ENCODE peak calls at places on chromosomes 11 and 22, in ten cellular contexts. L is transverse colon, V is upper lobe of right lung, C is prostate gland, A is psoas muscle, W is kidney, I is upper lobe of left lung, D is pancreas, H is thoracic aorta, J is endodermal cell. N is an unnamed sample. For H3K4me1, the result is how much of the 10 kb centered on the place peaks cover.

GRCh38 chr11:64053699-64054098 is 18.0 kb downstream of the FLRT1 start:
- DNase-seq in A (no peak), D (no peak), H (no peak), J (peak), W (no peak), I (peak), V (no peak), L (no peak), C (no peak), N (no peak)

GRCh38 chr11:84720706-84721402 is 906.3 kb downstream of the DLG2 start:
- DNase-seq in C (no peak), L (peak), J (peak), I (peak), A (peak), D (peak), H (no peak), V (peak), W (peak), N (peak)

GRCh38 chr11:46743693-46744339 is 24.8 kb downstream of the F2 start:
- DNase-seq in I (no peak), D (no peak), H (no peak), L (no peak), J (no peak), V (no peak), A (no peak), W (no peak), C (no peak), N (no peak)

GRCh38 chr22:24333301-24333700 is 62.7 kb downstream of the SPECC1L start:
- DNase-seq in C (no peak), L (no peak), I (no peak), W (no peak), H (no peak), A (no peak), J (no peak), D (no peak), V (no peak), N (no peak)

GRCh38 chr11:113481672-113482071 is 6.5 kb upstream of the DRD2 start:
- DNase-seq in L (no peak), J (no peak), I (no peak), H (no peak), A (no peak), V (no peak), D (no peak), W (no peak), C (no peak), N (no peak)

GRCh38 chr11:68128682-68129327 is 7.6 kb upstream of the CHKA start:
- DNase-seq in V (peak), H (no peak), D (peak), L (peak), J (peak), A (peak), I (no peak), C (peak), W (peak), N (no peak)

GRCh38 chr11:31641477-31642062 is 132.0 kb downstream of the ELP4 start:
- DNase-seq in A (no peak), J (peak), I (no peak), C (peak), W (no peak), V (no peak), L (peak), D (no peak), H (no peak), N (no peak)

GRCh38 chr11:11621881-11622706 is at the start of gene GALNT18:
- DNase-seq in C (peak), J (peak), L (peak), A (peak), I (peak), H (peak), V (peak), W (peak), D (peak), N (peak)

GRCh38 chr11:77071077-77071476 is 4.3 kb downstream of the CAPN5 start:
- DNase-seq in D (no peak), J (peak), A (no peak), V (peak), C (no peak), W (no peak), H (no peak), I (no peak), L (peak), N (no peak)

GRCh38 chr11:77074205-77074604 is 7.4 kb downstream of the CAPN5 start:
- DNase-seq in V (peak), H (no peak), D (no peak), L (peak), W (no peak), C (no peak), I (no peak), J (peak), A (no peak), N (peak)

GRCh38 chr11:77071671-77072605 is 5.2 kb downstream of the CAPN5 start:
- DNase-seq in L (peak), H (no peak), V (peak), J (peak), A (no peak), W (no peak), C (no peak), D (no peak), I (no peak), N (no peak)

GRCh38 chr11:77073328-77074001 is 6.7 kb downstream of the CAPN5 start:
- DNase-seq in C (peak), A (peak), V (peak), I (no peak), L (peak), D (peak), J (peak), H (peak), W (peak), N (peak)

GRCh38 chr11:77072851-77073327 is 6.1 kb downstream of the CAPN5 start:
- DNase-seq in L (no peak), I (no peak), H (no peak), V (no peak), D (no peak), C (no peak), A (no peak), J (peak), W (peak), N (no peak)
- H3K4me1 ChIP-seq in L (half or more), I (under half), H (under half), V (under half), D (under half), C (under half), A (under half), J (under half), W (under half), N (under half)

GRCh38 chr22:37749831-37750595 is 53.2 kb downstream of the TRIOBP start:
- DNase-seq in C (peak), J (no peak), A (no peak), V (no peak), L (no peak), D (no peak), H (no peak), I (no peak), W (no peak), N (peak)

GRCh38 chr22:37751449-37752188 is 54.8 kb downstream of the TRIOBP start:
- DNase-seq in A (no peak), D (no peak), J (peak), W (no peak), L (no peak), V (no peak), H (no peak), C (no peak), I (peak), N (no peak)

GRCh38 chr22:37750596-37751162 is 53.8 kb downstream of the TRIOBP start:
- DNase-seq in V (no peak), J (no peak), H (no peak), D (no peak), L (no peak), I (peak), C (no peak), W (peak), A (no peak), N (no peak)

GRCh38 chr22:37753746-37754145 is 54.0 kb upstream of the GCAT start:
- DNase-seq in J (no peak), H (no peak), C (no peak), L (no peak), V (no peak), W (no peak), I (peak), A (no peak), D (no peak), N (no peak)

GRCh38 chr22:37752189-37753061 is 55.3 kb upstream of the GCAT start:
- DNase-seq in D (peak), J (peak), V (peak), C (peak), W (peak), A (peak), L (peak), H (peak), I (peak), N (peak)
- TF ChIP-seq CTCF in D (no peak), J (no peak), V (no peak), C (no peak), W (no peak), A (peak), L (no peak), H (peak), I (peak), N (peak)

DNA sequence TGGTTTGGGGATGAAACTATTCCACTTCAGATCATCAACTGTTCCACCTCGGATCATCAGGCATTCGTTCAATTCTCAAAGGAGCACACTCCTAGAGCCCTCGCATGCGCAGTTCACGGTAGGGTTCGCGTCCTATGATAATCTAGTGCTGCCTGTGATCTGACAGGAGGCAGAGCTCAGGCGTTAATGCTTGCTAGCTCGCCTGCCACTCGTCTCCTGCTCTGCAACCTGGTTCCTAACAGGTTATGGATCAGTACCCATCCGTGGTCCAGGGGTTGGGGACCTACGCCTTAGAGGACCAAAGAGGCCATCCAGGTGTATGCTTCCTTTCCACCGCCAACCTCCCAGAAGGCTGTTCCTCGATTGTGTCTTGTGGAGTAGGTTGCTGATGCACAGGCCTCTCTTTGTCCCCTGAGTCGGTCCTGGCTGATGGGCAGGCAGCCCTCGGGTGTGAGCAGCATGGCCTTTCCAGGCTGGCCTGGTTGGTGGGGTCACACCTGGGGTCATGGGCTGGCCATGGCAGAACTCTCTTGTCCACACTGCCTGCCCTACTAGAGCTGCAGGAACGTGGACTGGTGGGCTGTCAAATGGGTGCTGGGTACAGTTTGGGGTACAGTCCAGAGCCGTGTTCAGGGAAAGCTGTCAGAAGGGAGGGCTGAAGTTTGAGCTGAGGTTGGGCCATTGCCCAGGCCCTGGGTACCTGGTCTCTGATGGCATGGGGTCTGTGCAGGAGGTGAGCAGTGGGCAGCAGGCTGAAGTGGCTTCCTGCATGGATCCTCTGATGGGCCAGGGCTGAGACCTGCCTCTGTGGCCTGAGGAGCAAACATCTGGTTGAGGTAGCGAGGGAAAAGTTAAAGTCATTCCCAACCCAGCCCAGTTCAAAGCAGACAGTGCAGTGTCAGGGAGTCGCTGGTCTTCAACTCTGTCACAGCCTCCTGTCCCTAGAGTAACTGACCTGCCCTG is 11.1 kb downstream of the PRDM11 start:
- DNase-seq in H (no peak), I (no peak), V (no peak), J (no peak), A (no peak), L (no peak), W (no peak), D (no peak), C (no peak), N (no peak)
- H3K4me1 ChIP-seq in H (under half), I (under half), V (under half), J (under half), A (under half), L (under half), W (under half), D (under half), C (under half), N (half or more)

DNA sequence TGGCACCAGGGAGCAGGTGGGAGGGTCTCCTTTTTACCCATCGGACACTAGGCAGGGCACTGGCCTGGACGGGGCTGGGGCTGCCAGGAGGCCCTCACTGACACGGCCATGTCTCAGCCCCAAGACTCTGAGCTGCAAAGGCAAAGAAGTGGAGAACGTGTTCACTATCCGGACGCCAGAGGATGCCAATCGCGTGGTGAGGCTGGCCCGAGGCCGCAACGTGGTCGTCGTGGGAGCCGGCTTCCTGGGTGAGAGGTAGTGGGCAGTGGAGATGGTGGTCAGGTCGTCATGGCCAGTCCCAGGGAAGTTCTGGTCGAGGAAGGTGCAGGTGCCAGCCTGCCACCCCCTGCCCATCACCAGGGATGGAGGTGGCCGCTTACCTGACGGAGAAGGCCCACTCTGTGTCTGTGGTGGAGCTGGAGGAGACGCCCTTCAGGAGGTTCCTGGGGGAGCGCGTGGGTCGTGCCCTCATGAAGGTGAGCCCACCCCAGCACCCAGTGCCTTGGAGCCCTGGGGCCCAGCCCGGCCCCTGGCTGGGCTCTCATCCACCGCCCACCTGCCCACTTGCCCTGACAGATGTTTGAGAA is 5.7 kb upstream of the LZTR1 start:
- DNase-seq in J (no peak), L (no peak), H (no peak), D (no peak), I (peak), V (no peak), W (peak), C (no peak), A (no peak), N (no peak)
- TF ChIP-seq CTCF in J (no peak), L (no peak), H (no peak), D (no peak), I (no peak), V (no peak), W (no peak), C (no peak), A (no peak), N (no peak)

DNA sequence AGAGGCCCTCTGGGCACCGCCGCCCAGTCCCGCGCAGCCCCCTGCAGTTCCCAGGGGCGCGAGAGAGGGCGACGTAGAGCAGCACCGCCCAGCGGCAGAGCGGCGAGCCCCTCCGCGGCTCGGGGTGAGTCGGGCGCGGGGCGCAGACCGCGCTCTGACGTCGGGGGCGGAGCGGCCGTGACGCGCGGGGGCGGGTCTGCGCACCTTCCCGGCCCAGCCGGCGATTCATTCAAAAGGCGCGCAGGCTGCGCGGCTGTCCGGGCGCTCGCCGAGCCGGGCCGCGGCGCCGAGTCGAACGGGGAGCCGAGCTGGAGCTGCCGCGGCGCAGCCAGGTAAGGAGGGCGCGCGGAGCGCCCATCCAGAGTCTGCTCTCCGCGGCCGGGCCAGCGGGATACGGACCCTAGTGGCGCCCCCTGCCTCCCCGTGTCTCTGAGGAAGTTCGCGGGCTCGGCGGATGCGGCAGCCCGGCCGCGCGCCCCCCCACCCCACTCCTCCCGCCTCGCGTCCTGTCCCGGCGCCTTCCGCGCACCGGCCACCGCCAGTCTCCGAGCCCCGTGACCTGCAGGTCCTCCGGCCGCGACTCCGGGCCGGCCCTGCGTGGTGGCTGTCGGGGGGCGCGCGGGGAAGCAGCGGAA is at the start of gene RELT:
- DNase-seq in A (peak), J (peak), L (peak), I (peak), V (peak), C (peak), D (peak), W (peak), H (peak), N (peak)
- H3K4me1 ChIP-seq in A (under half), J (under half), L (under half), I (under half), V (under half), C (under half), D (under half), W (under half), H (under half), N (under half)

GRCh38 chr11:34869425-34869824 is 46.8 kb downstream of the APIP start:
- DNase-seq in V (no peak), H (no peak), A (no peak), L (no peak), I (no peak), C (no peak), D (no peak), W (no peak), J (peak), N (no peak)
- TF ChIP-seq CTCF in V (no peak), H (no peak), A (no peak), L (peak), I (no peak), C (no peak), D (no peak), W (no peak), J (peak), N (no peak)

GRCh38 chr22:20244250-20244648 is 23.9 kb downstream of the RTN4R start:
- DNase-seq in H (no peak), L (no peak), A (no peak), W (no peak), C (no peak), J (no peak), I (peak), D (no peak), V (no peak), N (no peak)
- H3K4me1 ChIP-seq in H (under half), L (under half), A (under half), W (under half), C (under half), J (under half), I (under half), D (under half), V (under half), N (half or more)

GRCh38 chr11:8532475-8532874 is 61.6 kb downstream of the STK33 start:
- DNase-seq in D (no peak), H (no peak), I (no peak), W (no peak), L (no peak), V (no peak), A (no peak), J (no peak), C (no peak), N (no peak)

GRCh38 chr11:8527939-8528338 is 66.1 kb downstream of the STK33 start:
- DNase-seq in D (no peak), V (no peak), A (no peak), C (no peak), W (no peak), H (no peak), I (no peak), L (no peak), J (no peak), N (no peak)

GRCh38 chr11:8531982-8532381 is 62.0 kb downstream of the STK33 start:
- DNase-seq in J (no peak), L (no peak), A (no peak), C (no peak), I (no peak), V (no peak), D (no peak), W (no peak), H (no peak), N (no peak)

GRCh38 chr11:8531312-8531711 is 62.7 kb downstream of the STK33 start:
- DNase-seq in W (no peak), J (no peak), C (no peak), H (no peak), D (no peak), I (no peak), V (no peak), L (no peak), A (no peak), N (no peak)

DNA sequence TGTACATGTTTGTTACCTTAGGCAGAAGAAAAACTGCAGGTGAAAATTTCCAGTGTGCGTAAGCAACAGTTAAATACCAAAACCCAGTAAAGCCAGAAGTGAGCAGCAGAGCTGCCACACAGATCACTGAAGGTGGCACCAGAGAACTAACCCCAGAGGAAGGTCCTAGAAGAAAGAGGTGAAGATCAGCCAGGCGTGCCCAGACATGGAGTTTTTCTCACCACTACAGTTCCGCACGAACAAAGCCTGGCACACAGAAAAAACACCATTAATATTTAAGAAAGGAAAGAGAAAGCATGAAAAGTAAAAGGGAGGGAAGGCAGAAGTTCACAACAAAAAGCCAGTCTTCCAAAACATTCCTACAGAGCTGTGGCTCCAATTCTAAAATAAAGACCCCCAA is 60.7 kb downstream of the STK33 start:
- DNase-seq in I (no peak), W (no peak), V (no peak), J (no peak), D (no peak), L (no peak), H (no peak), A (no peak), C (no peak), N (no peak)
- TF ChIP-seq CTCF in I (no peak), W (no peak), V (no peak), J (peak), D (no peak), L (no peak), H (no peak), A (no peak), C (no peak), N (no peak)

DNA sequence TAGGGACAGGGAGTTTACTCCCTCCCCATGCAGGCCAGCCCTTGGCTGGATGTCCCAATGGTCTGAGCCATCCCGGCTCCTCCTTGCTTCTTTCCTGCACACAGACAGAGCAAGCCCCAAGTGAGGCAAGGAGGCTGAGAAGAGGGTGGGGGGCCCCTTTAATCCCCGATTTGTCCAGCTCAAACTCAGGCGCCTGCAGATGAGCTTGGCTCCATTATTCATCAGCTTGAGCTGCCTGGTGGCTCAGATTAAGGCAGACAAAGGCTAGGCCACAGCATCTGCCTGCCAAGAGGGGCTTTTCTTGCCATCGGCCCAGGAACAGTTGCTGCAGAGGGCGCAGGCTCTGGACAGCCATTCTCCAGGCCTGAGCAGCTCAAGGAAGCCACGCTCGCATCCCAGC is 35.5 kb downstream of the LMO1 start:
- DNase-seq in I (no peak), C (no peak), A (no peak), D (no peak), V (peak), J (no peak), H (no peak), W (no peak), L (no peak), N (no peak)
- H3K4me1 ChIP-seq in I (under half), C (under half), A (under half), D (under half), V (under half), J (under half), H (under half), W (under half), L (under half), N (under half)

GRCh38 chr11:107928046-107928766 is at the start of gene RAB39A:
- DNase-seq in L (peak), A (peak), J (peak), I (peak), D (peak), V (peak), C (peak), W (peak), H (peak), N (peak)
- TF ChIP-seq CTCF in L (no peak), A (no peak), J (no peak), I (no peak), D (no peak), V (no peak), C (no peak), W (no peak), H (no peak), N (no peak)